ENCODE peak calls at places on chromosomes 5 and 9, in four cellular contexts. H is mesendoderm, Y is GM23338, B is transverse colon. A is an unnamed sample.

GRCh38 chr5:44774279-44774880 is 34.4 kb upstream of the MRPS30 start:
- DNase-seq in H (peak; percentile 60), Y (peak; percentile 78), B (no peak), A (peak; percentile 29)

GRCh38 chr9:22008662-22009562 is at the start of gene CDKN2B:
- DNase-seq in H (peak; percentile 96), Y (peak; percentile 96), B (peak; percentile 97), A (peak; percentile 85)

GRCh38 chr9:5041390-5042115 is 56.5 kb downstream of the JAK2 start:
- DNase-seq in H (no peak), Y (no peak), B (no peak), A (no peak)

GRCh38 chr9:135929656-135930445 is 22.5 kb upstream of the CAMSAP1 start:
- DNase-seq in H (no peak), Y (no peak), B (no peak), A (no peak)

GRCh38 chr9:89911721-89912604 is 307.2 kb downstream of the GADD45G start:
- DNase-seq in H (peak; percentile 51), Y (no peak), B (no peak), A (no peak)

GRCh38 chr9:71465392-71465791 is 302.9 kb downstream of the CEMIP2 start:
- DNase-seq in H (no peak), Y (no peak), B (no peak), A (no peak)

GRCh38 chr5:32443145-32443540 is 1.4 kb downstream of the ZFR start:
- DNase-seq in H (no peak), Y (peak; percentile 16), B (no peak), A (no peak)

GRCh38 chr5:173217626-173218397 is 17.2 kb downstream of the NKX2-5 start:
- DNase-seq in H (peak; percentile 33), Y (peak; percentile 52), B (no peak), A (no peak)

GRCh38 chr9:74960548-74960947 is 7.8 kb upstream of the C9orf40 start:
- DNase-seq in H (no peak), Y (no peak), B (no peak), A (no peak)

GRCh38 chr9:121185774-121186403 is 15.8 kb downstream of the RAB14 start:
- DNase-seq in H (peak; percentile 73), Y (no peak), B (no peak), A (no peak)

GRCh38 chr9:29685531-29685930 is 2112.2 kb upstream of the C9orf72 start:
- DNase-seq in H (no peak), Y (peak; percentile 3), B (no peak), A (no peak)

GRCh38 chr5:72641164-72641563 is 134.0 kb upstream of the ZNF366 start:
- DNase-seq in H (no peak), Y (no peak), B (no peak), A (no peak)

GRCh38 chr9:109805054-109805453 is 25.1 kb downstream of the PALM2AKAP2 start:
- DNase-seq in H (no peak), Y (no peak), B (no peak), A (no peak)

GRCh38 chr9:99866398-99866797 is 40.1 kb upstream of the STX17 start:
- DNase-seq in H (no peak), Y (no peak), B (no peak), A (peak; percentile 10)

GRCh38 chr9:97575673-97576048 is 57.5 kb downstream of the TSTD2 start:
- DNase-seq in H (no peak), Y (no peak), B (no peak), A (no peak)

GRCh38 chr5:31987985-31988710 is 186.0 kb downstream of the GOLPH3 start:
- DNase-seq in H (peak; percentile 24), Y (no peak), B (no peak), A (no peak)

GRCh38 chr9:96383165-96383939 is at the start of gene SLC35D2:
- DNase-seq in H (peak; percentile 78), Y (peak; percentile 88), B (peak; percentile 87), A (peak; percentile 37)

GRCh38 chr5:174371600-174372094 is 326.1 kb downstream of the NSG2 start:
- DNase-seq in H (no peak), Y (no peak), B (no peak), A (no peak)

GRCh38 chr9:20664501-20664900 is 19.6 kb upstream of the FOCAD start:
- DNase-seq in H (peak; percentile 27), Y (peak; percentile 67), B (no peak), A (no peak)

GRCh38 chr5:142324871-142325676 is at the start of gene SPRY4:
- DNase-seq in H (peak; percentile 100), Y (peak; percentile 98), B (peak; percentile 91), A (peak; percentile 76)

GRCh38 chr5:159961176-159961689 is 45.0 kb downstream of the ADRA1B start:
- DNase-seq in H (no peak), Y (no peak), B (no peak), A (no peak)

GRCh38 chr5:59430066-59430702 is 463.3 kb downstream of the PDE4D start:
- DNase-seq in H (no peak), Y (no peak), B (no peak), A (no peak)

GRCh38 chr5:177430972-177431316 is 4.5 kb downstream of the GRK6 start:
- DNase-seq in H (no peak), Y (no peak), B (no peak), A (no peak)

GRCh38 chr5:56128166-56128565 is 105.0 kb downstream of the ANKRD55 start:
- DNase-seq in H (no peak), Y (no peak), B (no peak), A (no peak)

GRCh38 chr5:36948041-36948440 is 71.5 kb downstream of the NIPBL start:
- DNase-seq in H (no peak), Y (no peak), B (no peak), A (no peak)

GRCh38 chr9:21974542-21975409 is 19.4 kb downstream of the CDKN2A start:
- DNase-seq in H (peak; percentile 80), Y (peak; percentile 93), B (no peak), A (no peak)

GRCh38 chr9:77751341-77752091 is 103.4 kb upstream of the GNA14 start:
- DNase-seq in H (peak; percentile 81), Y (peak; percentile 87), B (no peak), A (no peak)

GRCh38 chr5:36944607-36945225 is 68.1 kb downstream of the NIPBL start:
- DNase-seq in H (peak; percentile 65), Y (peak; percentile 80), B (no peak), A (no peak)

GRCh38 chr5:169788168-169788567 is 151.1 kb downstream of the DOCK2 start:
- DNase-seq in H (no peak), Y (no peak), B (no peak), A (no peak)

GRCh38 chr5:57698785-57699184 is 216.2 kb upstream of the ACTBL2 start:
- DNase-seq in H (peak; percentile 97), Y (peak; percentile 90), B (no peak), A (no peak)

GRCh38 chr5:123549256-123549904 is 37.4 kb downstream of the CSNK1G3 start:
- DNase-seq in H (no peak), Y (no peak), B (peak; percentile 34), A (no peak)

GRCh38 chr5:176416123-176416924 is at the start of gene CLTB:
- DNase-seq in H (peak; percentile 91), Y (peak; percentile 93), B (peak; percentile 95), A (peak; percentile 88)

GRCh38 chr9:35500130-35500748 is 10.3 kb downstream of the RUSC2 start:
- DNase-seq in H (no peak), Y (no peak), B (no peak), A (no peak)

GRCh38 chr5:112848116-112848811 is 12.8 kb upstream of the SRP19 start:
- DNase-seq in H (peak; percentile 93), Y (peak; percentile 95), B (no peak), A (no peak)

DNA sequence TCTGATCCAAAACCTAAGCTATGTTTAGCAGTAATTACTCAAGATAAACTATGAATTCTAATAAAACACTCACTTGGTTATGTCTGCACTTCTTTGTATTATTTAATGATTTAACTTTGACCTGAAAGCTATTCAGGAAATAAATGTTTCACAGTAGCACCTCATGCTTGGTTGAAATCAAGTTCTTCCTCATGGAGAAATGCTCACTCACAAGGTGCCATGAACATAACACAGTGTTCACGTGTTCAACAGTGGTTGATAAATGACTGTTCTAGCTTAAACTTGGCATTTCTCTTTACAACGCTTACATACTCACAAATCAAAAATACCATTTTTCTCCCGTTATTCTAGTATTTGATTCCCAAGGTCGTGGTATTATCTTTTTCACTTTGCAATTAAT is 35.8 kb downstream of the PUM3 start:
- DNase-seq in H (no peak), Y (no peak), B (no peak), A (no peak)
- H3K27ac ChIP-seq in H (no peak overlapping the region), Y (peak overlapping the region; percentile 97), B (peak overlapping the region; percentile 64), A (no peak overlapping the region)

GRCh38 chr9:130319300-130319699 is 53.7 kb downstream of the HMCN2 start:
- DNase-seq in H (no peak), Y (no peak), B (no peak), A (no peak)

GRCh38 chr9:130313103-130313858 is 47.7 kb downstream of the HMCN2 start:
- DNase-seq in H (no peak), Y (no peak), B (no peak), A (peak; percentile 24)

GRCh38 chr9:130315446-130316226 is 50.1 kb downstream of the HMCN2 start:
- DNase-seq in H (no peak), Y (no peak), B (no peak), A (no peak)

GRCh38 chr9:130319944-130320696 is 54.6 kb downstream of the HMCN2 start:
- DNase-seq in H (no peak), Y (no peak), B (no peak), A (no peak)

DNA sequence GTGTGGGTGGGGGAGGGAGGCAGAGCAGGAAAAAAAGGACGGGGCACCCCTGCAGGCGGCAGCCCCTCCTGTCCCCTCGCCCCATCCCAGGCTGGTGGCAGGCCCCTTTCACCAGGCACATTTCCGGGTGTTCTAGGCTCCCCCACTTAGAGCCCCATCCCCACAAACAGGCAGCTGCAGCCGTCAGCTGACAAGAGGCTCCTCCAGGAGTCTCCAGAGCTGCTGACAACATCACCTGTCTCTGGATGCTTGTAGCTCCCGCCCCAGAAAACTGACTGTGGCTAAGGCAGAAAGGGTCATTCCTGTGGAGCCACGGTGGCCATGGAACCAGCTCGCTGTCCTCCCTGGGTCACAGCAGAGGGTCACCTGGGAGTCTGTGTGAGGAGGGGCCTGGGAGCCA is 50.8 kb downstream of the HMCN2 start:
- DNase-seq in H (no peak), Y (no peak), B (no peak), A (no peak)
- H3K4me3 ChIP-seq in H (no peak overlapping the region), Y (no peak overlapping the region), B (no peak overlapping the region), A (no peak overlapping the region)

GRCh38 chr9:37678789-37679273 is 28.1 kb downstream of the FRMPD1 start:
- DNase-seq in H (peak; percentile 11), Y (peak; percentile 16), B (no peak), A (no peak)
- H3K27ac ChIP-seq in H (no peak overlapping the region), Y (no peak overlapping the region), B (no peak overlapping the region), A (no peak overlapping the region)

GRCh38 chr9:72857632-72858011 is 95.2 kb downstream of the ALDH1A1 start:
- DNase-seq in H (peak; percentile 34), Y (no peak), B (no peak), A (no peak)
- H3K4me3 ChIP-seq in H (no peak overlapping the region), Y (no peak overlapping the region), B (no peak overlapping the region), A (no peak overlapping the region)

A was measured in dorsolateral prefrontal cortex.